ENCODE peak calls at places on chromosomes 5 and 9, in six cellular contexts. B is lower leg skin, A is uterus, Z is coronary artery, N is A549, I is prostate gland. C is an unnamed sample.

GRCh38 chr5:93273176-93273575 is 307.8 kb downstream of the NR2F1-AS1 start:
- DNase-seq in B (no peak), A (no peak), Z (no peak), N (no peak), I (no peak), C (no peak)

GRCh38 chr5:90874066-90874465 is 315.5 kb downstream of the ADGRV1 start:
- DNase-seq in B (no peak), A (no peak), Z (no peak), N (no peak), I (no peak), C (no peak)

GRCh38 chr5:2188661-2189060 is 305.9 kb upstream of the IRX4 start:
- DNase-seq in B (peak), A (no peak), Z (peak), N (no peak), I (no peak), C (no peak)

GRCh38 chr5:1801061-1801953 is at the start of gene NDUFS6:
- DNase-seq in B (peak), A (peak), Z (peak), N (peak), I (peak), C (peak)

GRCh38 chr9:121194730-121195129 is 6.9 kb downstream of the RAB14 start:
- DNase-seq in B (no peak), A (no peak), Z (no peak), N (no peak), I (no peak), C (peak)

GRCh38 chr5:14665949-14666741 is 1.6 kb downstream of the OTULIN start:
- DNase-seq in B (no peak), A (no peak), Z (no peak), N (peak), I (peak), C (no peak)

GRCh38 chr9:38207247-38207778 is 138.3 kb upstream of the SHB start:
- DNase-seq in B (no peak), A (no peak), Z (no peak), N (no peak), I (no peak), C (no peak)

GRCh38 chr9:84315278-84315877 is 25.2 kb downstream of the SLC28A3 start:
- DNase-seq in B (no peak), A (peak), Z (no peak), N (peak), I (peak), C (peak)

GRCh38 chr9:136329211-136329627 is 1.9 kb downstream of the GPSM1 start:
- DNase-seq in B (no peak), A (no peak), Z (no peak), N (no peak), I (no peak), C (no peak)

GRCh38 chr5:60916646-60917045 is 28.2 kb downstream of the ERCC8 start:
- DNase-seq in B (no peak), A (no peak), Z (no peak), N (no peak), I (no peak), C (no peak)

GRCh38 chr9:401223-401622 is 186.6 kb downstream of the DOCK8 start:
- DNase-seq in B (no peak), A (no peak), Z (no peak), N (no peak), I (no peak), C (no peak)

GRCh38 chr5:14676320-14676719 is 11.8 kb downstream of the OTULIN start:
- DNase-seq in B (no peak), A (no peak), Z (no peak), N (no peak), I (no peak), C (no peak)

GRCh38 chr5:14362511-14362910 is 219.1 kb upstream of the OTULINL start:
- DNase-seq in B (no peak), A (no peak), Z (no peak), N (no peak), I (no peak), C (no peak)

GRCh38 chr5:153623906-153624765 is 133.7 kb downstream of the GRIA1 start:
- DNase-seq in B (no peak), A (no peak), Z (no peak), N (no peak), I (no peak), C (no peak)

GRCh38 chr9:101477736-101478135 is 42.2 kb upstream of the ALDOB start:
- DNase-seq in B (no peak), A (peak), Z (no peak), N (no peak), I (no peak), C (no peak)

GRCh38 chr5:56588636-56589485 is 226.5 kb upstream of the MAP3K1 start:
- DNase-seq in B (peak), A (peak), Z (no peak), N (no peak), I (no peak), C (no peak)

GRCh38 chr5:148488757-148489156 is 105.0 kb downstream of the FBXO38 start:
- DNase-seq in B (no peak), A (no peak), Z (no peak), N (no peak), I (no peak), C (no peak)

GRCh38 chr9:110029815-110030480 is 178.0 kb downstream of the C9orf152 start:
- DNase-seq in B (peak), A (no peak), Z (no peak), N (no peak), I (no peak), C (no peak)

GRCh38 chr5:119032653-119033052 is 38.2 kb upstream of the DMXL1 start:
- DNase-seq in B (no peak), A (no peak), Z (no peak), N (no peak), I (no peak), C (no peak)

GRCh38 chr9:116308070-116308469 is 154.5 kb downstream of the PAPPA start:
- DNase-seq in B (no peak), A (no peak), Z (no peak), N (no peak), I (no peak), C (no peak)

GRCh38 chr5:36530249-36530648 is 76.2 kb upstream of the SLC1A3 start:
- DNase-seq in B (no peak), A (no peak), Z (no peak), N (no peak), I (no peak), C (no peak)

GRCh38 chr9:4050686-4051315 is 249.1 kb downstream of the GLIS3 start:
- DNase-seq in B (no peak), A (no peak), Z (no peak), N (no peak), I (no peak), C (no peak)

GRCh38 chr9:133023117-133023890 is 7.5 kb upstream of the GTF3C5 start:
- DNase-seq in B (no peak), A (no peak), Z (no peak), N (no peak), I (no peak), C (no peak)

GRCh38 chr5:175279506-175279905 is 164.5 kb downstream of the DRD1 start:
- DNase-seq in B (no peak), A (no peak), Z (no peak), N (no peak), I (no peak), C (no peak)

GRCh38 chr5:177478711-177479646 is 5.5 kb upstream of the DBN1 start:
- DNase-seq in B (peak), A (peak), Z (peak), N (no peak), I (peak), C (peak)

GRCh38 chr5:36357391-36357790 is 55.7 kb upstream of the RANBP3L start:
- DNase-seq in B (no peak), A (no peak), Z (no peak), N (no peak), I (no peak), C (no peak)

GRCh38 chr5:88244686-88245085 is 24.0 kb downstream of the TMEM161B start:
- DNase-seq in B (no peak), A (no peak), Z (no peak), N (no peak), I (no peak), C (no peak)

GRCh38 chr9:37752646-37753488 is 738 bp upstream of the TRMT10B start:
- DNase-seq in B (peak), A (no peak), Z (no peak), N (no peak), I (no peak), C (no peak)

GRCh38 chr9:93673271-93673843 is 97.0 kb downstream of the PHF2 start:
- DNase-seq in B (peak), A (peak), Z (peak), N (no peak), I (no peak), C (no peak)

GRCh38 chr5:133606835-133607234 is 5.5 kb downstream of the FSTL4 start:
- DNase-seq in B (no peak), A (no peak), Z (no peak), N (no peak), I (no peak), C (peak)

GRCh38 chr5:172920447-172920849 is 38.8 kb upstream of the RPL26L1 start:
- DNase-seq in B (no peak), A (peak), Z (no peak), N (peak), I (no peak), C (no peak)

GRCh38 chr9:3080951-3081350 is 237.1 kb upstream of the PUM3 start:
- DNase-seq in B (no peak), A (no peak), Z (no peak), N (no peak), I (no peak), C (no peak)

GRCh38 chr5:10591159-10591558 is 27.3 kb downstream of the ANKRD33B start:
- DNase-seq in B (peak), A (no peak), Z (no peak), N (no peak), I (no peak), C (no peak)

GRCh38 chr9:80560976-80561375 is 989.2 kb downstream of the TLE4 start:
- DNase-seq in B (no peak), A (no peak), Z (no peak), N (no peak), I (no peak), C (no peak)

GRCh38 chr9:131578016-131578415 is 32.7 kb downstream of the PRRT1B start:
- DNase-seq in B (no peak), A (no peak), Z (no peak), N (no peak), I (no peak), C (no peak)

GRCh38 chr5:110790673-110791072 is 51.9 kb downstream of the SLC25A46 start:
- DNase-seq in B (no peak), A (no peak), Z (no peak), N (no peak), I (no peak), C (no peak)

GRCh38 chr9:120265791-120266190 is 314.2 kb downstream of the CDK5RAP2 start:
- DNase-seq in B (no peak), A (no peak), Z (no peak), N (no peak), I (no peak), C (no peak)

GRCh38 chr5:34957857-34958690 is 28.7 kb downstream of the DNAJC21 start:
- DNase-seq in B (no peak), A (peak), Z (no peak), N (peak), I (no peak), C (peak)

GRCh38 chr5:67748165-67748690 is 467.3 kb upstream of the PIK3R1 start:
- DNase-seq in B (no peak), A (no peak), Z (no peak), N (no peak), I (no peak), C (no peak)

GRCh38 chr5:38403407-38403806 is 145.0 kb downstream of the EGFLAM start:
- DNase-seq in B (peak), A (no peak), Z (no peak), N (no peak), I (no peak), C (no peak)

GRCh38 chr5:180541710-180542109 is 47.5 kb downstream of the CNOT6 start:
- DNase-seq in B (no peak), A (no peak), Z (no peak), N (no peak), I (no peak), C (no peak)
- TF ChIP-seq CTCF in B (no peak), A (no peak), Z (no peak), N (no peak), I (no peak), C (no peak)

GRCh38 chr9:21993007-21993406 is 1.2 kb downstream of the CDKN2A start:
- DNase-seq in B (no peak), A (no peak), Z (no peak), N (no peak), I (no peak), C (peak)

GRCh38 chr9:21988056-21988990 is 5.9 kb downstream of the CDKN2A start:
- DNase-seq in B (no peak), A (no peak), Z (no peak), N (no peak), I (no peak), C (no peak)

GRCh38 chr9:21991039-21991959 is 2.9 kb downstream of the CDKN2A start:
- DNase-seq in B (no peak), A (no peak), Z (no peak), N (no peak), I (no peak), C (no peak)

GRCh38 chr9:21985964-21986667 is 8.1 kb downstream of the CDKN2A start:
- DNase-seq in B (no peak), A (no peak), Z (no peak), N (no peak), I (no peak), C (no peak)

GRCh38 chr9:21989440-21990189 is 4.6 kb downstream of the CDKN2A start:
- DNase-seq in B (no peak), A (no peak), Z (no peak), N (no peak), I (no peak), C (no peak)
- H3K4me3 ChIP-seq in B (no peak), A (no peak), Z (no peak), N (no peak), I (no peak), C (no peak)

DNA sequence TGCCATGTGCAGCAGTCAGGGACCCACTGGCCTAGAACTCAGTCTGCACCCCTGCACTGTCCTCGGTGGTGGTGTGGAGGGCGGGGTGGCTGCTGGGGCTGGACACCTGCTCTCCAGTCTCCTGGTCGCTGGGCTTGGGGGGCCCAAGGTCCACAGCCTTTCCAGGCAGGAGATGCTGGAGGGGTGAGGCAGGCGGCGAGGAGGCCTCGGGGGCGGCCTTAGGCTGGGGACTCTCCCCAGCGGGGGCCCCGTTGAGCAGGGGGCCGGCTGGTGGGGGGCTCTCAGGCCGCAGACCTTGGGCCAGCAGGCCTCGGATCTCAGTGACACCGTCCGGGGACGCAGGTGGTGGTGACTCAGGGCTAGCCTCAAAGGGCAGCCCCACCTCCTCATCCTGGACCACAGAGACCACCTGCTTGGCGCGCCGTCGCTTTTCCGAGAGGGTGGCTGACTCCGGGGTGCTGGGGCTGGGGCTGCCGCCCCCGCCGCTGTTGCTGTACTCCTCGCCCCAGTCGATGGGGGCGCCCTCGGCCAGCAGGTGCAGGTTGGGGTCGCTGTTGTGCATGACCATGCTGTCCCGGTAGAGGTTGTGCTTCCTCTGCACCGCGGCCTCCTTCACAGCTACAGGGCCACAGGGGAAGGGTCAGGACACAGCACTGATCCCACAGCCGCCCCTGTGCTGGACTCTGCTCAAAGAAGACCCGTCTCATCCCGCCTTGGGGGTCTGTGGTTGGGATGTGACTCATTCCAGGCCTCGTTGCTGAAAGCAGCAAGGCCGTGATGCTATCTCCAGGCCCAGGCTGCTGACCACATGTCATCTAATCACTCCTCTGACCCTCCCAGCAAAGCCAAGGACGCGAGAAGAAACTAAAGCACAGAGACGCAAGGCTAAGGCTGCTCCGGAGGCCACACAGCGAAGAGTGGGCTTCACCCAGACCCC is 55.8 kb downstream of the LRSAM1 start:
- DNase-seq in B (no peak), A (no peak), Z (no peak), N (no peak), I (no peak), C (no peak)
- TF ChIP-seq CTCF in B (no peak), A (no peak), Z (no peak), N (no peak), I (no peak), C (no peak)

GRCh38 chr9:114745108-114745848 is 60.6 kb downstream of the TNFSF15 start:
- DNase-seq in B (no peak), A (no peak), Z (no peak), N (no peak), I (no peak), C (no peak)
- H3K4me3 ChIP-seq in B (no peak), A (no peak), Z (no peak), N (no peak), I (no peak), C (no peak)

GRCh38 chr9:112280904-112281303 is 52.5 kb downstream of the PTBP3 start:
- DNase-seq in B (no peak), A (no peak), Z (no peak), N (no peak), I (no peak), C (no peak)

GRCh38 chr9:112273826-112274225 is 59.6 kb downstream of the PTBP3 start:
- DNase-seq in B (no peak), A (no peak), Z (no peak), N (no peak), I (no peak), C (no peak)

GRCh38 chr9:112274600-112274999 is 58.8 kb downstream of the PTBP3 start:
- DNase-seq in B (no peak), A (no peak), Z (no peak), N (no peak), I (no peak), C (no peak)

GRCh38 chr9:112279501-112279900 is 53.9 kb downstream of the PTBP3 start:
- DNase-seq in B (no peak), A (no peak), Z (no peak), N (no peak), I (no peak), C (no peak)

GRCh38 chr9:112278152-112278551 is 55.3 kb downstream of the PTBP3 start:
- DNase-seq in B (no peak), A (no peak), Z (no peak), N (no peak), I (no peak), C (no peak)
- TF ChIP-seq CTCF in B (no peak), A (no peak), Z (no peak), N (no peak), I (no peak), C (no peak)

DNA sequence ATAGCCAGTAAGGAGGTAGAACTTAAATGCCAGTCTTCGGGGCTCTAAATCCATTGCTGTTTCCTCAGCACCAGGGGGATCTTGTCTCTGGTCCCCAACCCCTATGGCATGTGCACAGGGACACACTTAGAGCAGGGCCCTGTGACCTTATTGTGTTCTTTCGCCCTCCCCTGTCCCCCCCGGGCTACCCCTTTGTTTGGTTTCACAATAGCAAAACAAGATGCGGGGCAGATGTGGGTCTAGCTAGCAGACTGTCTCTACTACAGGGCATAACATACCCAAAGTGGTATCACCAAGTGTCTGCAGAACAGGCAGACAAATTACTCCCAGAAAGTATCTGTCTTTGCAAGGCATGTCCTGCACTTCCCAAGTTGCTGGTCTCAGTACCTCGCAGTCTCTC is 2.1 kb downstream of the FBLL1 start:
- DNase-seq in B (no peak), A (no peak), Z (no peak), N (no peak), I (no peak), C (no peak)
- H3K4me3 ChIP-seq in B (no peak), A (no peak), Z (no peak), N (no peak), I (no peak), C (no peak)

DNA sequence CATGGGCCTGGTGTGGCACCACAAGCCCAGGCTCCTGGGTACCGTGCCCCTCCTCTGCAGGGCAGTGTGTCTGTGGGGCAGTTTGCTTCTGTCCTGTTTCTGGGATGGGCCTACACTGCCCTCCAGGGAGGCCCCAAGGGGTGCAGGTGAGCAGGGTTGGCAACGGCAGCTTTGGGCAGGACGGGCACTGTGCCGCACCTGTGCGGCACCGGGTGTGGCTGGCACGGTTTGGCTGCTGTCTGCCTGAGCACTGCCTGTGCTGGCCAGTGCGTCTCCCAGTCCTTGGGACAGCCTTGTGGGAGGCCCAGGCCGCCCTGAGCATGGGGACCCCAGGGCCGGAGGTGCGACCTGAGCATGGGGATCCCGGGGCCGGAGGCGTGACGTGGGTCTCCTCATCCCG is 37.2 kb downstream of the RXRA start:
- DNase-seq in B (no peak), A (no peak), Z (no peak), N (no peak), I (peak), C (no peak)
- TF ChIP-seq CTCF in B (no peak), A (no peak), Z (no peak), N (no peak), I (no peak), C (peak)